ENCODE peak calls at places on chromosomes 11 and 22, in nine cellular contexts. J is aorta; U is psoas muscle; X is adipocyte; B is M059J; C is CD4-positive, alpha-beta T cell; E is breast epithelium; S is A172; I is activated naive CD8-positive, alpha-beta T cell treated with anti-CD3 and anti-CD28 coated beads, Interleukin-2, amount 50 U/mL, for 16 hours. N is an unnamed sample.
A peak's percentile ranks its signal among the peaks of the same experiment; 100 is the strongest.

GRCh38 chr11:110059706-110060430 is 33.3 kb upstream of the ZC3H12C start:
- DNase-seq in J (no peak), U (no peak), X (peak; percentile 28), B (peak; percentile 67), C (no peak), E (no peak), S (peak; percentile 10), I (no peak), N (no peak)

GRCh38 chr11:12482839-12483238 is 105.5 kb downstream of the PARVA start:
- DNase-seq in J (no peak), U (no peak), X (no peak), B (no peak), C (no peak), E (peak; percentile 63), S (no peak), I (no peak), N (no peak)

GRCh38 chr11:108345767-108346166 is 121.6 kb downstream of the C11orf65 start:
- DNase-seq in J (no peak), U (no peak), X (no peak), B (no peak), C (no peak), E (no peak), S (no peak), I (no peak), N (no peak)

GRCh38 chr11:48307760-48308386 is 1.9 kb downstream of the OR4S1 start:
- DNase-seq in J (peak; percentile 49), U (peak; percentile 16), X (peak; percentile 70), B (peak; percentile 55), C (peak; percentile 61), E (no peak), S (peak; percentile 61), I (peak; percentile 21), N (peak; percentile 76)

GRCh38 chr22:37169412-37169811 is 18.6 kb downstream of the C1QTNF6 start:
- DNase-seq in J (peak; percentile 22), U (no peak), X (no peak), B (no peak), C (no peak), E (peak; percentile 50), S (no peak), I (no peak), N (no peak)

GRCh38 chr11:44316388-44317240 is 6.7 kb upstream of the ALX4 start:
- DNase-seq in J (no peak), U (no peak), X (no peak), B (peak; percentile 51), C (no peak), E (no peak), S (no peak), I (no peak), N (no peak)

GRCh38 chr11:61730222-61730994 is 22.0 kb upstream of the MYRF start:
- DNase-seq in J (no peak), U (no peak), X (no peak), B (peak; percentile 97), C (no peak), E (no peak), S (peak; percentile 62), I (no peak), N (no peak)

GRCh38 chr11:73519266-73519665 is 78.6 kb downstream of the FAM168A start:
- DNase-seq in J (no peak), U (no peak), X (no peak), B (no peak), C (no peak), E (no peak), S (no peak), I (no peak), N (no peak)

GRCh38 chr11:88016392-88017020 is 158.7 kb downstream of the RAB38 start:
- DNase-seq in J (peak; percentile 66), U (peak; percentile 27), X (peak; percentile 93), B (peak; percentile 80), C (peak; percentile 23), E (peak; percentile 56), S (peak; percentile 50), I (peak; percentile 25), N (peak; percentile 60)

GRCh38 chr22:31104869-31105268 is 2.5 kb downstream of the SELENOM start:
- DNase-seq in J (peak; percentile 55), U (no peak), X (no peak), B (no peak), C (no peak), E (no peak), S (no peak), I (no peak), N (no peak)

GRCh38 chr11:117144477-117145392 is 648 bp downstream of the PAFAH1B2 start:
- DNase-seq in J (peak; percentile 73), U (peak; percentile 53), X (peak; percentile 85), B (peak; percentile 87), C (no peak), E (no peak), S (peak; percentile 50), I (no peak), N (peak; percentile 39)

GRCh38 chr22:29443861-29444431 is 5.6 kb downstream of the RFPL1 start:
- DNase-seq in J (no peak), U (no peak), X (peak; percentile 37), B (peak; percentile 6), C (no peak), E (no peak), S (no peak), I (no peak), N (no peak)

GRCh38 chr11:13480198-13480597 is 15.6 kb downstream of the PTH start:
- DNase-seq in J (no peak), U (no peak), X (no peak), B (no peak), C (no peak), E (no peak), S (no peak), I (no peak), N (no peak)

GRCh38 chr22:25623851-25624250 is 59.4 kb downstream of the GRK3 start:
- DNase-seq in J (no peak), U (no peak), X (no peak), B (no peak), C (no peak), E (no peak), S (no peak), I (no peak), N (no peak)

GRCh38 chr11:69449320-69450063 is 32.0 kb upstream of the LINC01488 start:
- DNase-seq in J (peak; percentile 89), U (peak; percentile 73), X (peak; percentile 71), B (no peak), C (no peak), E (no peak), S (peak; percentile 92), I (no peak), N (no peak)

GRCh38 chr22:50445880-50446707 is 28.7 kb downstream of the SBF1 start:
- DNase-seq in J (no peak), U (peak; percentile 14), X (no peak), B (no peak), C (no peak), E (no peak), S (no peak), I (no peak), N (no peak)

GRCh38 chr11:2860636-2861035 is 24.9 kb downstream of the CDKN1C start:
- DNase-seq in J (no peak), U (no peak), X (peak; percentile 18), B (peak; percentile 70), C (no peak), E (no peak), S (peak; percentile 81), I (no peak), N (peak; percentile 22)

GRCh38 chr22:41513391-41513790 is 30.9 kb downstream of the POLR3H start:
- DNase-seq in J (no peak), U (no peak), X (no peak), B (no peak), C (no peak), E (no peak), S (no peak), I (no peak), N (no peak)

GRCh38 chr11:117221775-117222517 is 9.9 kb downstream of the PCSK7 start:
- DNase-seq in J (peak; percentile 83), U (peak; percentile 74), X (peak; percentile 76), B (peak; percentile 79), C (no peak), E (peak; percentile 57), S (peak; percentile 11), I (no peak), N (no peak)